ENCODE peak calls at places on chromosomes 3 and 15, in five cellular contexts. U is mesenchymal stem cell, P is H9, E is neuronal stem cell, H is IMR-90. G is an unnamed sample. For H3K4me1, the result is how much of the 10 kb centered on the place peaks cover.

GRCh38 chr3:3705090-3705775 is 94.0 kb upstream of the LRRN1 start:
- DNase-seq in U (no peak), P (no peak), E (peak), H (no peak), G (peak)

GRCh38 chr15:72445426-72445825 is 28.7 kb upstream of the ARIH1 start:
- DNase-seq in U (no peak), P (no peak), E (no peak), H (no peak), G (no peak)

GRCh38 chr3:48747015-48747615 is 30.1 kb upstream of the IP6K2 start:
- DNase-seq in U (no peak), P (no peak), E (no peak), H (no peak), G (no peak)

GRCh38 chr3:32842987-32843386 is 25.2 kb downstream of the TRIM71 start:
- DNase-seq in U (no peak), P (peak), E (no peak), H (no peak), G (no peak)

GRCh38 chr15:22951381-22952280 is 28.5 kb downstream of the CYFIP1 start:
- DNase-seq in U (peak), P (no peak), E (no peak), H (no peak), G (no peak)

GRCh38 chr3:8441969-8442559 is 59.6 kb upstream of the LMCD1 start:
- DNase-seq in U (peak), P (peak), E (peak), H (peak), G (peak)

GRCh38 chr15:45539680-45540079 is 17.1 kb upstream of the SLC30A4 start:
- DNase-seq in U (no peak), P (no peak), E (no peak), H (no peak), G (no peak)

GRCh38 chr15:59329091-59329490 is 43.6 kb downstream of the MYO1E start:
- DNase-seq in U (no peak), P (no peak), E (no peak), H (no peak), G (no peak)

GRCh38 chr3:113783463-113783862 is 36.6 kb downstream of the ATP6V1A start:
- DNase-seq in U (peak), P (no peak), E (no peak), H (peak), G (peak)

GRCh38 chr3:121660356-121661171 is at the start of gene HCLS1:
- DNase-seq in U (no peak), P (no peak), E (no peak), H (no peak), G (peak)

GRCh38 chr3:121662742-121663141 is 2.0 kb upstream of the HCLS1 start:
- DNase-seq in U (no peak), P (no peak), E (no peak), H (no peak), G (no peak)

GRCh38 chr3:121663171-121663847 is 2.6 kb upstream of the HCLS1 start:
- DNase-seq in U (no peak), P (no peak), E (no peak), H (no peak), G (peak)

GRCh38 chr3:121658716-121659435 is 1.8 kb downstream of the HCLS1 start:
- DNase-seq in U (no peak), P (no peak), E (no peak), H (no peak), G (no peak)

DNA sequence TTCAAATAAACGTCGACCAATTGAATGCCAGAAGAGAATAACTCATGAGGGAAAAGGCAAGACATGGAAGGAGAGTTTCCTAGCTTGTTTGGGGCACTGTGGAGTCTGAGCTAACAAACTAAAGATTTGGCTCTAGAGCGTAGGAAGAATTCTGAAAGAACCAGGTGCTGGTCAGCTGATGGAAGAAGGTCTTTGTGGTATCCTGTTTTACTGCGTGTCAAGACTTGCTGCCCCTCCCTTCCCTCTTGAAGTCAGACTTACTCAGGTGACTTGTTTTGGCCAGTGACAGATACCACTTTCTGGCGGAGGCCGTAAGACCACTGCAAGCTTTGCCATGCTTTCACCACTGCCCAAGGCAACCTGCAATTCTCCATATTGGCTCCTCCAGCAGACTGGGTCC is 673 bp upstream of the HCLS1 start:
- DNase-seq in U (no peak), P (no peak), E (no peak), H (no peak), G (no peak)
- H3K9ac ChIP-seq in U (no peak), P (no peak), E (no peak), H (no peak), G (no peak)

GRCh38 chr3:128497305-128498126 is 4.5 kb upstream of the GATA2 start:
- DNase-seq in U (peak), P (peak), E (no peak), H (no peak), G (peak)

GRCh38 chr3:128496019-128496601 is 3.1 kb upstream of the GATA2 start:
- DNase-seq in U (no peak), P (peak), E (no peak), H (no peak), G (no peak)

GRCh38 chr3:128498127-128498626 is 5.2 kb upstream of the GATA2 start:
- DNase-seq in U (no peak), P (peak), E (no peak), H (no peak), G (no peak)

GRCh38 chr3:128495435-128495970 is 2.5 kb upstream of the GATA2 start:
- DNase-seq in U (no peak), P (peak), E (no peak), H (no peak), G (peak)

GRCh38 chr3:128496602-128497304 is 3.8 kb upstream of the GATA2 start:
- DNase-seq in U (peak), P (peak), E (no peak), H (no peak), G (peak)
- H2BK15ac ChIP-seq in U (no peak), P (no peak), E (peak), H (no peak), G (no peak)

DNA sequence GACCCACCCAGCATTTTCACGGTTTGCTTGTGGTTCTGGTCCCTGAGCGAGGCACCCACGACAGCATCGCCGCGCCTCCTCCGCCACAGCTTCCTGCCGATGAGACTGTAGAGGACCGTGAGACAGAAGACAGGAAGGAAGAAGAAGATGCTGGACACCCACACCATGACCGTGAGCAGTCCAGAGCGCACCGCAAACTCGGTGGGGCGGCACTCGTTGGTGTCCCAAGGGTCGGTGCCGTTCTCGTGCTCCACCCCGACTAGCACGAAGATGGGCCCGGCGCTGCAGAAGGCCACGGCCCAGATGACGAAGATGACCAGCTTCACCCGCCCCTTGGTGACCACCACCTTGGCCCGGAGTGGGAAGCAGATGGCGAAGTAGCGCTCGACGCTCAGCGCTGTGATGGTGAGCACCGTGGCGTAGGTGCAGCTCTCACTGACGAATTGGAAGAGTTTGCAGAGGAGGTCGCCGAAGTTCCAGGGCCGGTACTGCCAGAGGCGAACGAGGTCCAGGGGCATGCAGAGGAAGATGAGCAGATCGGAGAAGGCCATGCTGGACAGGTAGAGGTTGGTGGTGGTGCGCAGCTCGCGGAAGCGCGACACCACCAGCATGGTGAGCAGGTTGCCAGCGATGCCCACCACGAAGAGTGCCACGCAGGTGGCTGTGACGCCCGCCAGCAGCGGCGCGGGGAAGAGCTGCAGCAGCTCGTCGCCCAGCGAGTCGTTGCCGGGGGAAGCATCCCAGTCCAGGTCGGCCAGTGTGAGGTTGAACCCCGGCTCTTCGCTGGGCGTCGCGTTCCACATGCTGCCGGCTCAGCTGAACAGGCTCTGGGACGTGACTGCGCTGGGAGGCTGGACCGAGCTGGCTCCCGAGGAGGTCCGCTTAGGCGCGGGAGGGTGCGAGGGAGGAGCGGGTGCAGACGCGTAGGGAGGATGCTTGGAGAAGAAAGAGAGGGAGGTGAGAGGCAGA is at the start of gene GHSR:
- DNase-seq in U (no peak), P (peak), E (no peak), H (no peak), G (peak)
- H3K4me1 ChIP-seq in U (under half), P (under half), E (under half), H (under half), G (under half)

GRCh38 chr3:197889204-197889930 is 60.6 kb upstream of the RPL35A start:
- DNase-seq in U (no peak), P (no peak), E (no peak), H (no peak), G (peak)
- H3K9ac ChIP-seq in U (no peak), P (no peak), E (no peak), H (no peak), G (no peak)

GRCh38 chr15:70833897-70834765 is 19.8 kb downstream of the LARP6 start:
- DNase-seq in U (peak), P (peak), E (no peak), H (peak), G (peak)
- H2BK15ac ChIP-seq in U (no peak), P (no peak), E (no peak), H (peak), G (no peak)

GRCh38 chr3:109152326-109152725 is 15.8 kb downstream of the C3orf85 start:
- DNase-seq in U (no peak), P (no peak), E (no peak), H (no peak), G (no peak)

GRCh38 chr3:109154989-109155388 is 18.5 kb downstream of the C3orf85 start:
- DNase-seq in U (peak), P (no peak), E (no peak), H (no peak), G (no peak)

GRCh38 chr3:109143646-109144045 is 7.1 kb downstream of the C3orf85 start:
- DNase-seq in U (no peak), P (no peak), E (no peak), H (no peak), G (no peak)

GRCh38 chr3:109149078-109149477 is 12.6 kb downstream of the C3orf85 start:
- DNase-seq in U (no peak), P (no peak), E (no peak), H (no peak), G (no peak)
- H3K4me1 ChIP-seq in U (under half), P (under half), E (under half), H (under half), G (under half)

GRCh38 chr3:93930041-93930440 is 43.7 kb downstream of the PROS1 start:
- DNase-seq in U (no peak), P (no peak), E (no peak), H (no peak), G (no peak)
- H3K9ac ChIP-seq in U (no peak), P (no peak), E (no peak), H (no peak), G (no peak)

G was measured in mesendoderm.